ENCODE peak calls at places on chromosomes 4 and X, in five cellular contexts. One of them, this sample, is unnamed.
A peak's percentile ranks its signal among the peaks of the same experiment; 100 is the strongest.

GRCh38 chr4:188025476-188025875 is 29.9 kb downstream of the ZFP42 start:
- DNase-seq in right lobe of liver: no peak
- DNase-seq in heart right ventricle: no peak
- DNase-seq in suprapubic skin: no peak
- DNase-seq in spleen: no peak
- DNase-seq in this sample: no peak

GRCh38 chrX:155645180-155645579 is 32.4 kb upstream of the TMLHE start:
- DNase-seq in right lobe of liver: no peak
- DNase-seq in heart right ventricle: no peak
- DNase-seq in suprapubic skin: no peak
- DNase-seq in spleen: no peak
- DNase-seq in this sample: no peak

GRCh38 chrX:108312011-108312410 is 126.2 kb downstream of the COL4A6 start:
- DNase-seq in right lobe of liver: no peak
- DNase-seq in heart right ventricle: no peak
- DNase-seq in suprapubic skin: no peak
- DNase-seq in spleen: no peak
- DNase-seq in this sample: no peak

GRCh38 chr4:53653484-53654053 is 62.3 kb upstream of the LNX1 start:
- DNase-seq in right lobe of liver: peak; percentile 69
- DNase-seq in heart right ventricle: no peak
- DNase-seq in suprapubic skin: no peak
- DNase-seq in spleen: no peak
- DNase-seq in this sample: no peak

GRCh38 chrX:112846114-112846513 is 5.5 kb upstream of the AMOT start:
- DNase-seq in right lobe of liver: no peak
- DNase-seq in heart right ventricle: no peak
- DNase-seq in suprapubic skin: no peak
- DNase-seq in spleen: no peak
- DNase-seq in this sample: no peak

GRCh38 chr4:7328162-7328912 is 106.4 kb downstream of the PSAPL1 start:
- DNase-seq in right lobe of liver: no peak
- DNase-seq in heart right ventricle: no peak
- DNase-seq in suprapubic skin: no peak
- DNase-seq in spleen: peak; percentile 71
- DNase-seq in this sample: peak; percentile 20

GRCh38 chr4:8595237-8596087 is 2.9 kb downstream of the CPZ start:
- DNase-seq in right lobe of liver: no peak
- DNase-seq in heart right ventricle: no peak
- DNase-seq in suprapubic skin: no peak
- DNase-seq in spleen: no peak
- DNase-seq in this sample: no peak

GRCh38 chr4:120919358-120919757 is 3.2 kb downstream of the PRDM5 start:
- DNase-seq in right lobe of liver: no peak
- DNase-seq in heart right ventricle: no peak
- DNase-seq in suprapubic skin: no peak
- DNase-seq in spleen: no peak
- DNase-seq in this sample: no peak

GRCh38 chr4:26884486-26884988 is 23.9 kb downstream of the STIM2 start:
- DNase-seq in right lobe of liver: no peak
- DNase-seq in heart right ventricle: no peak
- DNase-seq in suprapubic skin: no peak
- DNase-seq in spleen: no peak
- DNase-seq in this sample: no peak

GRCh38 chr4:159191989-159192388 is 89.1 kb downstream of the RAPGEF2 start:
- DNase-seq in right lobe of liver: no peak
- DNase-seq in heart right ventricle: no peak
- DNase-seq in suprapubic skin: no peak
- DNase-seq in spleen: no peak
- DNase-seq in this sample: no peak

GRCh38 chr4:22245294-22245693 is 270.6 kb downstream of the ADGRA3 start:
- DNase-seq in right lobe of liver: no peak
- DNase-seq in heart right ventricle: no peak
- DNase-seq in suprapubic skin: no peak
- DNase-seq in spleen: no peak
- DNase-seq in this sample: no peak

GRCh38 chr4:156924774-156925173 is 46.8 kb downstream of the PDGFC start:
- DNase-seq in right lobe of liver: no peak
- DNase-seq in heart right ventricle: no peak
- DNase-seq in suprapubic skin: no peak
- DNase-seq in spleen: no peak
- DNase-seq in this sample: no peak

GRCh38 chr4:156923525-156923924 is 48.1 kb downstream of the PDGFC start:
- DNase-seq in right lobe of liver: no peak
- DNase-seq in heart right ventricle: no peak
- DNase-seq in suprapubic skin: no peak
- DNase-seq in spleen: no peak
- DNase-seq in this sample: no peak
- H3K9me3 ChIP-seq in right lobe of liver: no peaks in the 10 kb centered on the region
- H3K9me3 ChIP-seq in heart right ventricle: no peaks in the 10 kb centered on the region
- H3K9me3 ChIP-seq in suprapubic skin: no peaks in the 10 kb centered on the region
- H3K9me3 ChIP-seq in spleen: no peaks in the 10 kb centered on the region
- H3K9me3 ChIP-seq in this sample: no peaks in the 10 kb centered on the region

GRCh38 chr4:153234923-153235322 is 30.7 kb downstream of the TRIM2 start:
- DNase-seq in right lobe of liver: no peak
- DNase-seq in heart right ventricle: no peak
- DNase-seq in suprapubic skin: no peak
- DNase-seq in spleen: no peak
- DNase-seq in this sample: no peak

GRCh38 chr4:153228512-153229145 is 24.4 kb downstream of the TRIM2 start:
- DNase-seq in right lobe of liver: no peak
- DNase-seq in heart right ventricle: no peak
- DNase-seq in suprapubic skin: no peak
- DNase-seq in spleen: no peak
- DNase-seq in this sample: no peak

GRCh38 chr4:153227501-153227900 is 23.3 kb downstream of the TRIM2 start:
- DNase-seq in right lobe of liver: no peak
- DNase-seq in heart right ventricle: no peak
- DNase-seq in suprapubic skin: no peak
- DNase-seq in spleen: no peak
- DNase-seq in this sample: no peak

GRCh38 chr4:153233761-153234371 is 29.6 kb downstream of the TRIM2 start:
- DNase-seq in right lobe of liver: peak; percentile 58
- DNase-seq in heart right ventricle: no peak
- DNase-seq in suprapubic skin: no peak
- DNase-seq in spleen: no peak
- DNase-seq in this sample: no peak

GRCh38 chr4:153232768-153233167 is 28.5 kb downstream of the TRIM2 start:
- DNase-seq in right lobe of liver: peak; percentile 48
- DNase-seq in heart right ventricle: peak; percentile 44
- DNase-seq in suprapubic skin: no peak
- DNase-seq in spleen: no peak
- DNase-seq in this sample: no peak
- TF ChIP-seq CTCF in right lobe of liver: peak; percentile 42
- TF ChIP-seq CTCF in heart right ventricle: no peak
- TF ChIP-seq CTCF in suprapubic skin: no peak
- TF ChIP-seq CTCF in spleen: no peak
- TF ChIP-seq CTCF in this sample: peak; percentile 15

DNA sequence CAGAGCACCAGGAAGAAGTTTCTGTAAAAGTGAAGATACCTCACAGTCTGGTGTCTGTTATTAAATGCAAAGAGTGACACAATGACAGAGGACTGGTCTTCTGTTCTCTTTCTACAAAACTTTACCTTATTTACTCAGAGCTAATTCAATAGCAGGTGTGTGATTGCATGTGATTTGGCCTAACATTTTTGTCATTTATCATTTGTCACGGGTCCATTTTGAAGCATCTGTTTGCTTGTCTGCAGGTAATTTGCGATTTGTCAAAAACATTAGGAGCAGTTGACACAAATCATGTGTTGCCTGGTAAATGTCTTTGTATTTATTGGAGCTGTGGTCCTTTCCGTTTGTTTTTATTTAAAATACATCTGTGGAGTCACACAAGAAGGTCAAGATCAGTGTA is 1232.4 kb downstream of the STIM2 start:
- DNase-seq in right lobe of liver: no peak
- DNase-seq in heart right ventricle: no peak
- DNase-seq in suprapubic skin: no peak
- DNase-seq in spleen: no peak
- DNase-seq in this sample: no peak
- H3K27ac ChIP-seq in right lobe of liver: no peak overlapping the region
- H3K27ac ChIP-seq in heart right ventricle: no peak overlapping the region
- H3K27ac ChIP-seq in suprapubic skin: no peak overlapping the region
- H3K27ac ChIP-seq in spleen: no peak overlapping the region
- H3K27ac ChIP-seq in this sample: no peak overlapping the region

DNA sequence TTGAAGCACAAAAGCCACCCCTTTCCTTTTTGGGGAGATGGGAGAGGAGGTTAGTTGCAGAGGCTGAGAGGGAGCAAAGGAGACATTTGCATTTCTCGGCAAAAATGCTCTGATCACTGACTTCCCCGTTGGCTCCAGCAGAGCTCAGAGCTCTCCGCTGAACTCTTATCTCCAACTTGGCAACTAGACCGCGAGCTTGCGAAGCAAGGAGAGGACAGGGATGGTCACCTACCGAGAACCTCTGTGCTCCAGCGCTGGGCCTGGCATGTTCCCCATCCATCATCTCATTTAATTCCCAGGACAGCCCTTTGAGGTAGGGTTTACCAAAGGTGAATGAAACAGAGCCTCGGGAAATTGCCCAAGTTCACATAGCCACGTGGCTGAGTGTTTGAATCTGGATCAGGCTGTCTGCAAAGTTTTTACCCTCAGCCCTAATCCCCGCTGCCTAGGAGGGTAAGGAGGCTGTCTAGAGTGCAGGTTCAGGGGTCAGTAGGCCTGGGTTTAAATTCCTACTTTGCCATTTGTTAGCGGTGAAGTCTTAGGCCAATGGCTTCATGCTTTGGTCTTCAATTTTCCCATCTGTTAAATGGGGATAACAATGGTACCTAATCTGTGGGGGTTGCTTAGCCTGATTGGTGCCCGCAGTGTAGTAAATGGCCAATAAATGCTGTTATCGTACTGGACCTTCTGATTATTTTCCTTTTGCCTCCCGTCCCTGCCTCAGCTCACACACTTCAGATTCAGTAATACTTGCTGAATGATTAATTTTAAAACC is 3.8 kb upstream of the CITED1 start:
- DNase-seq in right lobe of liver: no peak
- DNase-seq in heart right ventricle: no peak
- DNase-seq in suprapubic skin: no peak
- DNase-seq in spleen: no peak
- DNase-seq in this sample: no peak
- H3K9me3 ChIP-seq in right lobe of liver: no peaks in the 10 kb centered on the region
- H3K9me3 ChIP-seq in heart right ventricle: no peaks in the 10 kb centered on the region
- H3K9me3 ChIP-seq in suprapubic skin: no peaks in the 10 kb centered on the region
- H3K9me3 ChIP-seq in spleen: no peaks in the 10 kb centered on the region
- H3K9me3 ChIP-seq in this sample: no peaks in the 10 kb centered on the region

DNA sequence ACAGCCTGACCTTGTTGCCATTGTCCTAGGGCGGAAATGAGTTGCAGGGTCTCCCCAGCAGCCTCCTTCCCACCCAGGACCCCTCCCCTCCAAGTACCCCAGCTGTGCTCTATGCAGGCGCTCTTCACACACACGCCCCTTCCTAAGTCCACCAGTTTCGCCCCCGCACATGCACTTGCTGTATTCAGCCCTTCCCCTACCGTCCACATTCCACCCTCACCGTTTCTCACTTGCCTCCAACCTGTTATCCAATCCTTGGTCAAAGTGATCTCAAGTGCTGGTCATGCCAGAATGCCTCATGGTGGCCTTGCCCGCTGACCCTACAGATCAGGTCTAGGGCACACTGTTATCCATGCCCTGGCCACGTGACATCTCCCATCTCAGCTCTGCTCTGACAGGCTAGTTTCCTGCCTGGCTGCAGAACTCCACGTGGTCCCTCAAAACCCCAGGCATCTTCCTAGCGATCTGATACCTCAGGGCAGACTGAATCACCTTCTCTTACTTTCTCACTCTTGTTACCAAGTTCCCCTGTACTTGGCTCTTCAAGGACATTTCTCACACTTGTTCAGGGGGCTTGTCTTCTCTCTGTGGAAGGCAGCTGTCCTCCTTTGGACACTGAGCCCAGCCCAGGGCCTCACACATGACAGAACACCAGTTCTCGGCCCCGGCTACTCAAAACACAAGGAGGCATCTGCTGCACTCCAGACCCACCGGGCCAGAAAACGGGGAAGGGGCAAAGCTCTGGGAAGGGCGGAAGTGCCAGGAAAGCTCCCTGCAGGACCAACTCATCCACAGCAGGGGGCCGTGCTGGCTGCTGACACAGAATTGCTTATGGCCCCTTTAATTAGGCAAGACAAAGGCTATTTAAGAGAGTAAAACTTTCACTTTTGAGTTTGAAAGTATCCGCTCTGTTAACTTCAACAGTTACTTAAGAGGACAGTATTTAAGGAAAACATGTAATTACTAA is 39.9 kb downstream of the NSG1 start:
- DNase-seq in right lobe of liver: no peak
- DNase-seq in heart right ventricle: no peak
- DNase-seq in suprapubic skin: no peak
- DNase-seq in spleen: no peak
- DNase-seq in this sample: no peak
- TF ChIP-seq CTCF in right lobe of liver: no peak
- TF ChIP-seq CTCF in heart right ventricle: no peak
- TF ChIP-seq CTCF in suprapubic skin: no peak
- TF ChIP-seq CTCF in spleen: no peak
- TF ChIP-seq CTCF in this sample: no peak

This sample was measured in upper lobe of right lung.